ENCODE peak calls at places on chromosomes 5 and 9, in seven cellular contexts. E, O, I, N, D, C and J are unnamed samples.

GRCh38 chr9:12699529-12699928 is 6.3 kb downstream of the TYRP1 start:
- DNase-seq in N (peak; percentile 14), I (peak; percentile 36), C (no peak), O (no peak), E (no peak), D (peak; percentile 29), J (peak; percentile 8)

GRCh38 chr9:125430611-125431305 is 169.1 kb downstream of the GAPVD1 start:
- DNase-seq in N (no peak), E (no peak), I (no peak), D (no peak), O (no peak), C (no peak), J (no peak)

GRCh38 chr5:15695171-15695676 is 195.2 kb downstream of the FBXL7 start:
- DNase-seq in C (no peak), E (no peak), N (peak; percentile 48), D (no peak), I (peak; percentile 17), O (no peak), J (no peak)

GRCh38 chr5:52269853-52270252 is 517.9 kb upstream of the ITGA1 start:
- DNase-seq in E (no peak), N (no peak), C (no peak), D (no peak), O (no peak), I (no peak), J (no peak)

GRCh38 chr9:34246453-34246852 is 67.6 kb downstream of the UBAP1 start:
- DNase-seq in D (no peak), E (no peak), I (no peak), O (no peak), N (no peak), C (no peak), J (no peak)

GRCh38 chr5:132230871-132231270 is 3.2 kb upstream of the P4HA2 start:
- DNase-seq in N (no peak), I (no peak), E (no peak), C (no peak), D (no peak), O (no peak), J (no peak)

GRCh38 chr9:122860319-122861142 is 32.1 kb upstream of the PDCL start:
- DNase-seq in N (peak; percentile 5), I (no peak), C (no peak), D (no peak), E (no peak), O (no peak), J (no peak)

GRCh38 chr5:98333921-98334320 is 439.5 kb upstream of the RGMB start:
- DNase-seq in I (no peak), D (no peak), E (no peak), C (no peak), O (no peak), N (no peak), J (no peak)

GRCh38 chr5:123545506-123545905 is 33.5 kb downstream of the CSNK1G3 start:
- DNase-seq in E (no peak), C (peak; percentile 14), I (peak; percentile 27), N (no peak), O (no peak), D (peak; percentile 77), J (peak; percentile 34)

GRCh38 chr5:42021119-42021518 is 96.0 kb downstream of the FBXO4 start:
- DNase-seq in I (no peak), N (peak; percentile 10), D (peak; percentile 3), O (no peak), E (no peak), C (no peak), J (peak; percentile 14)

GRCh38 chr5:154970759-154971158 is 29.9 kb downstream of the MRPL22 start:
- DNase-seq in I (peak; percentile 77), N (peak; percentile 35), E (no peak), O (no peak), C (no peak), D (no peak), J (no peak)

GRCh38 chr9:133349965-133350624 is 2.1 kb downstream of the RPL7A start:
- DNase-seq in I (no peak), D (no peak), N (no peak), O (no peak), C (no peak), E (no peak), J (no peak)

GRCh38 chr5:58933891-58934628 is 351.2 kb downstream of the RAB3C start:
- DNase-seq in O (no peak), C (no peak), E (no peak), I (peak; percentile 9), D (no peak), N (no peak), J (no peak)

GRCh38 chr5:168790037-168790635 is 211.0 kb upstream of the PANK3 start:
- DNase-seq in N (no peak), D (no peak), O (no peak), I (no peak), E (no peak), C (no peak), J (no peak)

GRCh38 chr5:76236684-76237083 is 153.5 kb downstream of the SV2C start:
- DNase-seq in N (no peak), I (no peak), O (no peak), E (no peak), C (no peak), D (no peak), J (no peak)

GRCh38 chr9:122036988-122037387 is 56.1 kb downstream of the TTLL11 start:
- DNase-seq in E (no peak), C (no peak), D (peak; percentile 13), O (no peak), N (peak; percentile 17), I (no peak), J (peak; percentile 2)

GRCh38 chr9:76302947-76303550 is 91.2 kb downstream of the RFK start:
- DNase-seq in N (peak; percentile 67), O (peak; percentile 36), D (peak; percentile 56), I (peak; percentile 58), E (no peak), C (no peak), J (peak; percentile 60)

GRCh38 chr5:1522601-1523479 is 920 bp downstream of the LPCAT1 start:
- DNase-seq in C (no peak), D (no peak), I (no peak), O (no peak), E (no peak), N (no peak), J (peak; percentile 12)

GRCh38 chr5:73296772-73297171 is 123.8 kb downstream of the TMEM174 start:
- DNase-seq in I (no peak), C (no peak), N (peak; percentile 78), D (no peak), E (no peak), O (no peak), J (peak; percentile 16)

GRCh38 chr5:2863133-2863532 is 111.7 kb upstream of the IRX2 start:
- DNase-seq in D (no peak), C (no peak), O (no peak), E (no peak), I (no peak), N (no peak), J (no peak)

GRCh38 chr9:106697799-106698591 is 165.0 kb upstream of the ZNF462 start:
- DNase-seq in C (no peak), N (peak; percentile 55), E (no peak), I (peak; percentile 12), O (no peak), D (peak; percentile 74), J (peak; percentile 37)

GRCh38 chr9:108687360-108687981 is 168.3 kb downstream of the ACTL7B start:
- DNase-seq in C (no peak), O (no peak), E (no peak), D (no peak), N (peak; percentile 29), I (no peak), J (no peak)

GRCh38 chr9:33289501-33289900 is 815 bp upstream of the NFX1 start:
- DNase-seq in N (peak; percentile 9), D (no peak), I (peak; percentile 23), E (no peak), C (no peak), O (no peak), J (no peak)

GRCh38 chr9:3477236-3477834 is 48.5 kb downstream of the RFX3 start:
- DNase-seq in D (no peak), C (no peak), N (no peak), I (no peak), E (no peak), O (no peak), J (peak; percentile 35)

GRCh38 chr9:133762488-133763271 is 24.5 kb upstream of the SARDH start:
- DNase-seq in I (no peak), C (no peak), N (no peak), O (no peak), E (no peak), D (no peak), J (no peak)

GRCh38 chr5:42984307-42984706 is 55.8 kb downstream of the ANXA2R start:
- DNase-seq in O (no peak), E (no peak), N (no peak), I (peak; percentile 33), C (no peak), D (peak; percentile 32), J (no peak)

GRCh38 chr5:10663531-10664183 is 97.4 kb downstream of the DAP start:
- DNase-seq in C (no peak), O (no peak), D (peak; percentile 75), I (no peak), N (peak; percentile 38), E (no peak), J (peak; percentile 58)

GRCh38 chr9:122370869-122371467 is at the start of gene PTGS1:
- DNase-seq in C (peak; percentile 36), E (no peak), N (no peak), D (peak; percentile 49), O (no peak), I (peak; percentile 43), J (no peak)

GRCh38 chr5:148469446-148470062 is 85.8 kb downstream of the FBXO38 start:
- DNase-seq in E (no peak), N (peak; percentile 74), D (peak; percentile 75), O (no peak), C (no peak), I (peak; percentile 92), J (no peak)

GRCh38 chr5:139298242-139298641 is 4.7 kb downstream of the MATR3 start:
- DNase-seq in O (no peak), N (no peak), C (no peak), E (no peak), D (no peak), I (no peak), J (no peak)

GRCh38 chr9:20683351-20684034 is 566 bp upstream of the FOCAD start:
- DNase-seq in N (peak; percentile 63), D (peak; percentile 31), O (no peak), E (peak; percentile 15), I (peak; percentile 82), C (no peak), J (no peak)

GRCh38 chr5:57243286-57244137 is 69.7 kb downstream of the GPBP1 start:
- DNase-seq in O (no peak), I (no peak), N (no peak), C (no peak), E (no peak), D (no peak), J (no peak)

GRCh38 chr5:151082274-151082902 is 1.6 kb upstream of the TNIP1 start:
- DNase-seq in I (no peak), O (peak; percentile 17), D (peak; percentile 78), E (no peak), C (peak; percentile 34), N (no peak), J (peak; percentile 51)